ENCODE peak calls at places on chromosome 15, in six cellular contexts. Y is HCEC 1CT; S is cardiac fibroblast; Q is brain microvascular endothelial cell; D is iPS-NIHi11; M is stimulated activated CD4-positive, alpha-beta T cell treated with anti-CD3 and anti-CD28 coated beads, Interleukin-1b, Interleukin-23, amount 100 ng/mL, for 4 hours. W is an unnamed sample.

GRCh38 chr15:73952913-73953750 is 26.9 kb downstream of the LOXL1 start:
- DNase-seq in M (no peak), Q (no peak), D (no peak), Y (no peak), S (no peak), W (no peak)

GRCh38 chr15:52529289-52529929 is 729 bp upstream of the MYO5A start:
- DNase-seq in M (no peak), Y (peak; percentile 16), S (no peak), D (no peak), Q (peak; percentile 1), W (no peak)

GRCh38 chr15:41855121-41855941 is 16.7 kb downstream of the PLA2G4B start:
- DNase-seq in S (no peak), M (no peak), D (no peak), Y (no peak), Q (no peak), W (no peak)

GRCh38 chr15:60835000-60835399 is 356.1 kb upstream of the ICE2 start:
- DNase-seq in Y (no peak), M (no peak), D (no peak), Q (no peak), S (no peak), W (no peak)

GRCh38 chr15:74845581-74845980 is 2.6 kb upstream of the ULK3 start:
- DNase-seq in Q (no peak), Y (no peak), D (no peak), M (no peak), S (no peak), W (no peak)

GRCh38 chr15:93882133-93882532 is 349.2 kb upstream of the MCTP2 start:
- DNase-seq in Y (no peak), M (no peak), D (no peak), Q (no peak), S (no peak), W (no peak)

GRCh38 chr15:35540885-35541284 is 5.1 kb downstream of the DPH6 start:
- DNase-seq in M (no peak), D (no peak), Y (peak; percentile 82), Q (no peak), S (peak; percentile 56), W (peak; percentile 75)

GRCh38 chr15:53036641-53037040 is 246.5 kb upstream of the ONECUT1 start:
- DNase-seq in D (no peak), M (no peak), S (no peak), Q (no peak), Y (no peak), W (no peak)

GRCh38 chr15:65930134-65930533 is 60.8 kb downstream of the RAB11A start:
- DNase-seq in Q (no peak), Y (no peak), D (no peak), S (no peak), M (no peak), W (no peak)

GRCh38 chr15:77622212-77622941 is 10.3 kb downstream of the LINGO1 start:
- DNase-seq in M (no peak), Q (no peak), D (no peak), S (no peak), Y (no peak), W (no peak)

GRCh38 chr15:68507447-68507846 is 71.3 kb upstream of the CORO2B start:
- DNase-seq in S (no peak), Q (no peak), Y (no peak), M (no peak), D (no peak), W (no peak)